ENCODE peak calls at places on chromosomes 3 and 15, in seven cellular contexts. U is NCI-H1092 treated with DMSO at 0.1 percent for 48 hours; K is GM13977; M is GDM1; P is nephron progenitor cell; N is effector CD4-positive, alpha-beta T cell; V is HS-5. Q is an unnamed sample.
A peak's percentile ranks its signal among the peaks of the same experiment; 100 is the strongest.

GRCh38 chr3:45145681-45146614 is at the start of gene CDCP1:
- DNase-seq in U (no peak), K (peak; percentile 33), M (no peak), P (peak; percentile 31), N (no peak), V (no peak), Q (no peak)

GRCh38 chr3:174253221-174253620 is 605.9 kb upstream of the NAALADL2 start:
- DNase-seq in U (no peak), K (no peak), M (no peak), P (no peak), N (no peak), V (no peak), Q (no peak)

GRCh38 chr3:187401861-187402260 is 33.7 kb downstream of the RTP4 start:
- DNase-seq in U (no peak), K (no peak), M (no peak), P (no peak), N (no peak), V (no peak), Q (no peak)

GRCh38 chr3:99868438-99868723 is 50.7 kb downstream of the CMSS1 start:
- DNase-seq in U (no peak), K (no peak), M (no peak), P (no peak), N (peak; percentile 3), V (no peak), Q (no peak)

GRCh38 chr15:70582143-70582945 is 181.0 kb downstream of the UACA start:
- DNase-seq in U (no peak), K (no peak), M (no peak), P (no peak), N (no peak), V (no peak), Q (no peak)

GRCh38 chr15:57640935-57641682 is 49.4 kb downstream of the MYZAP start:
- DNase-seq in U (peak; percentile 16), K (peak; percentile 21), M (no peak), P (peak; percentile 30), N (no peak), V (no peak), Q (no peak)

GRCh38 chr15:52546031-52546751 is 17.5 kb upstream of the MYO5A start:
- DNase-seq in U (no peak), K (no peak), M (no peak), P (no peak), N (no peak), V (no peak), Q (no peak)

GRCh38 chr15:88484781-88485246 is 17.3 kb downstream of the MRPS11 start:
- DNase-seq in U (no peak), K (no peak), M (no peak), P (no peak), N (no peak), V (no peak), Q (no peak)

GRCh38 chr3:79368403-79368802 is 399.4 kb downstream of the ROBO1 start:
- DNase-seq in U (no peak), K (no peak), M (no peak), P (no peak), N (no peak), V (no peak), Q (no peak)

GRCh38 chr15:51244366-51244977 is 93.9 kb downstream of the CYP19A1 start:
- DNase-seq in U (no peak), K (peak; percentile 40), M (no peak), P (no peak), N (no peak), V (no peak), Q (no peak)

GRCh38 chr3:40152482-40153133 is 156.9 kb upstream of the EIF1B start:
- DNase-seq in U (peak; percentile 86), K (no peak), M (no peak), P (no peak), N (no peak), V (no peak), Q (no peak)

GRCh38 chr15:81312790-81313543 is 11.0 kb downstream of the STARD5 start:
- DNase-seq in U (no peak), K (no peak), M (no peak), P (no peak), N (no peak), V (peak; percentile 97), Q (peak; percentile 99)

GRCh38 chr3:136787226-136787793 is 31.6 kb upstream of the SLC35G2 start:
- DNase-seq in U (no peak), K (peak; percentile 50), M (peak; percentile 10), P (no peak), N (no peak), V (no peak), Q (no peak)